ENCODE peak calls at places on chromosomes 3 and 15, in six cellular contexts. One of them, this sample, is unnamed.

GRCh38 chr3:194065119-194065392 is 70.9 kb upstream of the HES1 start:
- DNase-seq in ecto neural progenitor cell: no peak
- DNase-seq in naive B cell: no peak
- DNase-seq in HFF-Myc: no peak
- DNase-seq in T47D: no peak
- DNase-seq in mucosa of gallbladder: no peak
- DNase-seq in this sample: no peak

GRCh38 chr3:177574232-177574856 is 377.1 kb upstream of the TBL1XR1 start:
- DNase-seq in HFF-Myc: no peak
- DNase-seq in ecto neural progenitor cell: peak; percentile 61
- DNase-seq in naive B cell: no peak
- DNase-seq in T47D: peak; percentile 84
- DNase-seq in mucosa of gallbladder: peak; percentile 84
- DNase-seq in this sample: peak; percentile 52

GRCh38 chr3:89340431-89340830 is 233.0 kb downstream of the EPHA3 start:
- DNase-seq in naive B cell: no peak
- DNase-seq in HFF-Myc: no peak
- DNase-seq in T47D: no peak
- DNase-seq in ecto neural progenitor cell: no peak
- DNase-seq in mucosa of gallbladder: no peak
- DNase-seq in this sample: no peak

GRCh38 chr15:36775209-36775608 is 195.8 kb downstream of the CDIN1 start:
- DNase-seq in ecto neural progenitor cell: no peak
- DNase-seq in HFF-Myc: peak; percentile 43
- DNase-seq in T47D: no peak
- DNase-seq in naive B cell: no peak
- DNase-seq in mucosa of gallbladder: no peak
- DNase-seq in this sample: no peak

GRCh38 chr15:36943496-36944361 is 156.6 kb downstream of the MEIS2 start:
- DNase-seq in ecto neural progenitor cell: no peak
- DNase-seq in mucosa of gallbladder: no peak
- DNase-seq in T47D: no peak
- DNase-seq in naive B cell: no peak
- DNase-seq in HFF-Myc: no peak
- DNase-seq in this sample: no peak

GRCh38 chr15:48962662-48963523 is 826 bp downstream of the SHC4 start:
- DNase-seq in HFF-Myc: no peak
- DNase-seq in naive B cell: no peak
- DNase-seq in T47D: peak; percentile 28
- DNase-seq in ecto neural progenitor cell: peak; percentile 68
- DNase-seq in mucosa of gallbladder: no peak
- DNase-seq in this sample: peak; percentile 71

GRCh38 chr3:113533534-113533892 is 1.2 kb downstream of the SIDT1 start:
- DNase-seq in naive B cell: peak; percentile 53
- DNase-seq in ecto neural progenitor cell: no peak
- DNase-seq in mucosa of gallbladder: no peak
- DNase-seq in HFF-Myc: no peak
- DNase-seq in T47D: peak; percentile 24
- DNase-seq in this sample: no peak

GRCh38 chr3:17738219-17738618 is 4.2 kb downstream of the TBC1D5 start:
- DNase-seq in mucosa of gallbladder: no peak
- DNase-seq in naive B cell: no peak
- DNase-seq in T47D: no peak
- DNase-seq in ecto neural progenitor cell: no peak
- DNase-seq in HFF-Myc: no peak
- DNase-seq in this sample: no peak

GRCh38 chr3:126828306-126828705 is 124.3 kb downstream of the CHCHD6 start:
- DNase-seq in mucosa of gallbladder: peak; percentile 29
- DNase-seq in ecto neural progenitor cell: peak; percentile 32
- DNase-seq in T47D: no peak
- DNase-seq in HFF-Myc: no peak
- DNase-seq in naive B cell: no peak
- DNase-seq in this sample: no peak

GRCh38 chr3:47714606-47715005 is 67.1 kb downstream of the SMARCC1 start:
- DNase-seq in T47D: no peak
- DNase-seq in ecto neural progenitor cell: no peak
- DNase-seq in naive B cell: no peak
- DNase-seq in mucosa of gallbladder: no peak
- DNase-seq in HFF-Myc: no peak
- DNase-seq in this sample: no peak

GRCh38 chr3:152126260-152126659 is 142.5 kb upstream of the MBNL1 start:
- DNase-seq in HFF-Myc: no peak
- DNase-seq in T47D: no peak
- DNase-seq in ecto neural progenitor cell: no peak
- DNase-seq in mucosa of gallbladder: no peak
- DNase-seq in naive B cell: no peak
- DNase-seq in this sample: peak; percentile 61

GRCh38 chr3:126888186-126888760 is 94.6 kb upstream of the PLXNA1 start:
- DNase-seq in ecto neural progenitor cell: no peak
- DNase-seq in mucosa of gallbladder: no peak
- DNase-seq in T47D: no peak
- DNase-seq in naive B cell: no peak
- DNase-seq in HFF-Myc: no peak
- DNase-seq in this sample: no peak

GRCh38 chr3:134149286-134149685 is 101.4 kb downstream of the RYK start:
- DNase-seq in ecto neural progenitor cell: no peak
- DNase-seq in mucosa of gallbladder: no peak
- DNase-seq in naive B cell: no peak
- DNase-seq in HFF-Myc: no peak
- DNase-seq in T47D: peak; percentile 45
- DNase-seq in this sample: peak; percentile 48

GRCh38 chr3:197186887-197187588 is 111.4 kb downstream of the DLG1 start:
- DNase-seq in HFF-Myc: peak; percentile 36
- DNase-seq in T47D: peak; percentile 87
- DNase-seq in ecto neural progenitor cell: no peak
- DNase-seq in mucosa of gallbladder: no peak
- DNase-seq in naive B cell: peak; percentile 41
- DNase-seq in this sample: peak; percentile 63

GRCh38 chr3:50268703-50269451 is at the start of gene SEMA3B:
- DNase-seq in T47D: peak; percentile 48
- DNase-seq in mucosa of gallbladder: peak; percentile 84
- DNase-seq in ecto neural progenitor cell: no peak
- DNase-seq in naive B cell: no peak
- DNase-seq in HFF-Myc: no peak
- DNase-seq in this sample: peak; percentile 89

GRCh38 chr3:94904275-94904674 is 841.4 kb downstream of the NSUN3 start:
- DNase-seq in T47D: no peak
- DNase-seq in HFF-Myc: no peak
- DNase-seq in ecto neural progenitor cell: no peak
- DNase-seq in naive B cell: no peak
- DNase-seq in mucosa of gallbladder: no peak
- DNase-seq in this sample: no peak

GRCh38 chr3:155880286-155880685 is 9.8 kb downstream of the GMPS start:
- DNase-seq in naive B cell: no peak
- DNase-seq in T47D: no peak
- DNase-seq in ecto neural progenitor cell: no peak
- DNase-seq in HFF-Myc: no peak
- DNase-seq in mucosa of gallbladder: no peak
- DNase-seq in this sample: no peak

GRCh38 chr15:23081271-23081670 is 41.9 kb upstream of the TUBGCP5 start:
- DNase-seq in ecto neural progenitor cell: no peak
- DNase-seq in naive B cell: no peak
- DNase-seq in HFF-Myc: no peak
- DNase-seq in mucosa of gallbladder: no peak
- DNase-seq in T47D: no peak
- DNase-seq in this sample: no peak

GRCh38 chr3:14837864-14838263 is 19.1 kb downstream of the FGD5 start:
- DNase-seq in naive B cell: no peak
- DNase-seq in HFF-Myc: no peak
- DNase-seq in ecto neural progenitor cell: no peak
- DNase-seq in mucosa of gallbladder: peak; percentile 30
- DNase-seq in T47D: no peak
- DNase-seq in this sample: no peak

GRCh38 chr15:36428102-36428845 is 151.2 kb upstream of the CDIN1 start:
- DNase-seq in mucosa of gallbladder: no peak
- DNase-seq in ecto neural progenitor cell: no peak
- DNase-seq in T47D: no peak
- DNase-seq in HFF-Myc: peak; percentile 99
- DNase-seq in naive B cell: no peak
- DNase-seq in this sample: peak; percentile 100

GRCh38 chr3:107431048-107431297 is 53.7 kb downstream of the CCDC54 start:
- DNase-seq in ecto neural progenitor cell: peak; percentile 74
- DNase-seq in T47D: no peak
- DNase-seq in mucosa of gallbladder: peak; percentile 28
- DNase-seq in naive B cell: peak; percentile 25
- DNase-seq in HFF-Myc: no peak
- DNase-seq in this sample: peak; percentile 42

GRCh38 chr15:36791849-36792618 is 212.6 kb downstream of the CDIN1 start:
- DNase-seq in HFF-Myc: no peak
- DNase-seq in ecto neural progenitor cell: no peak
- DNase-seq in T47D: no peak
- DNase-seq in mucosa of gallbladder: no peak
- DNase-seq in naive B cell: no peak
- DNase-seq in this sample: no peak

GRCh38 chr3:32564195-32564594 is 6.5 kb downstream of the DYNC1LI1 start:
- DNase-seq in HFF-Myc: no peak
- DNase-seq in mucosa of gallbladder: no peak
- DNase-seq in ecto neural progenitor cell: no peak
- DNase-seq in T47D: no peak
- DNase-seq in naive B cell: no peak
- DNase-seq in this sample: no peak

GRCh38 chr3:179450901-179451334 is 352 bp downstream of the GNB4 start:
- DNase-seq in mucosa of gallbladder: peak; percentile 13
- DNase-seq in T47D: no peak
- DNase-seq in naive B cell: no peak
- DNase-seq in HFF-Myc: no peak
- DNase-seq in ecto neural progenitor cell: peak; percentile 63
- DNase-seq in this sample: peak; percentile 51

This sample was measured in EH.